ENCODE peak calls at places on chromosomes 6 and 20, in four cellular contexts. T is psoas muscle; G is small intestine; K is CD8-positive, alpha-beta memory T cell. B is an unnamed sample. For H3K4me1, the result is how much of the 10 kb centered on the place peaks cover.

GRCh38 chr6:144362042-144363018 is 77.2 kb downstream of the UTRN start:
- DNase-seq in G (no peak), T (no peak), K (no peak), B (no peak)

GRCh38 chr20:40815156-40816038 is 126.4 kb upstream of the MAFB start:
- DNase-seq in T (no peak), K (no peak), G (no peak), B (no peak)

GRCh38 chr6:150269857-150270223 is 99.0 kb upstream of the IYD start:
- DNase-seq in T (no peak), K (no peak), G (peak), B (no peak)

GRCh38 chr6:141451508-141452353 is 681.0 kb upstream of the GJE1 start:
- DNase-seq in G (no peak), K (no peak), T (no peak), B (no peak)

GRCh38 chr6:17879224-17879623 is 108.2 kb downstream of the KIF13A start:
- DNase-seq in K (no peak), T (no peak), G (no peak), B (no peak)

GRCh38 chr6:84652356-84653026 is 111.9 kb downstream of the TBX18 start:
- DNase-seq in T (no peak), G (no peak), K (no peak), B (no peak)

GRCh38 chr20:9514461-9515210 is at the start of gene LAMP5:
- DNase-seq in K (no peak), G (no peak), T (no peak), B (no peak)

GRCh38 chr6:159929819-159930218 is 39.0 kb downstream of the MAS1 start:
- DNase-seq in T (no peak), K (peak), G (no peak), B (peak)

GRCh38 chr6:108115598-108116058 is 41.1 kb upstream of the OSTM1 start:
- DNase-seq in G (peak), K (no peak), T (no peak), B (no peak)

GRCh38 chr6:7707787-7708186 is 18.1 kb upstream of the BMP6 start:
- DNase-seq in T (no peak), K (no peak), G (no peak), B (no peak)

GRCh38 chr6:66638099-66638498 is 931.1 kb upstream of the EYS start:
- DNase-seq in T (no peak), G (no peak), K (no peak), B (no peak)

GRCh38 chr20:42308980-42309524 is 690.9 kb upstream of the CHD6 start:
- DNase-seq in T (no peak), G (no peak), K (no peak), B (no peak)

GRCh38 chr20:251352-251751 is 6.2 kb upstream of the DEFB132 start:
- DNase-seq in G (no peak), K (no peak), T (no peak), B (no peak)

GRCh38 chr6:159804504-159804903 is 4.4 kb downstream of the PNLDC1 start:
- DNase-seq in K (no peak), G (peak), T (no peak), B (no peak)

GRCh38 chr20:49367113-49367512 is 89.3 kb upstream of the ZNFX1 start:
- DNase-seq in T (no peak), G (no peak), K (no peak), B (no peak)

GRCh38 chr6:124958759-124959354 is 3.4 kb upstream of the RNF217 start:
- DNase-seq in G (no peak), T (no peak), K (no peak), B (no peak)

GRCh38 chr6:26044140-26045045 is 42.8 kb upstream of the HFE start:
- DNase-seq in T (no peak), G (peak), K (peak), B (peak)

GRCh38 chr20:50146214-50146613 is 7.3 kb downstream of the PEDS1 start:
- DNase-seq in K (no peak), G (no peak), T (no peak), B (no peak)

GRCh38 chr20:45946149-45946970 is 11.9 kb downstream of the PCIF1 start:
- DNase-seq in G (peak), K (no peak), T (peak), B (no peak)

GRCh38 chr6:167856999-167857660 is 30.4 kb downstream of the AFDN start:
- DNase-seq in T (no peak), G (no peak), K (no peak), B (peak)

GRCh38 chr6:148296746-148297145 is 45.9 kb upstream of the SASH1 start:
- DNase-seq in T (no peak), K (no peak), G (no peak), B (no peak)

GRCh38 chr6:134432036-134432435 is 114.1 kb upstream of the SGK1 start:
- DNase-seq in T (no peak), K (no peak), G (no peak), B (no peak)

GRCh38 chr6:167119680-167120556 is 3.0 kb upstream of the CCR6 start:
- DNase-seq in K (peak), G (peak), T (no peak), B (peak)

GRCh38 chr20:7936735-7937078 is 3.6 kb downstream of the HAO1 start:
- DNase-seq in G (no peak), K (no peak), T (no peak), B (no peak)

GRCh38 chr20:18794428-18794787 is 19.2 kb upstream of the SCP2D1 start:
- DNase-seq in K (no peak), T (no peak), G (no peak), B (no peak)

GRCh38 chr6:161127071-161127740 is 135.6 kb downstream of the MAP3K4 start:
- DNase-seq in G (no peak), K (no peak), T (no peak), B (no peak)

GRCh38 chr20:37336369-37337207 is 9.4 kb upstream of the SRC start:
- DNase-seq in K (no peak), T (peak), G (peak), B (peak)

GRCh38 chr20:49615401-49616153 is 47.6 kb upstream of the PTGIS start:
- DNase-seq in G (peak), T (peak), K (no peak), B (no peak)

GRCh38 chr6:145814035-145814500 is 527 bp downstream of the FBXO30 start:
- DNase-seq in T (peak), K (no peak), G (no peak), B (no peak)

GRCh38 chr20:63980806-63981728 is at the start of gene PRPF6:
- DNase-seq in G (peak), K (peak), T (peak), B (peak)

GRCh38 chr20:9172908-9173307 is 104.0 kb downstream of the PLCB4 start:
- DNase-seq in T (no peak), G (no peak), K (no peak), B (no peak)

GRCh38 chr6:10837009-10837691 is 1.2 kb downstream of the MAK start:
- DNase-seq in G (peak), K (no peak), T (peak), B (no peak)

GRCh38 chr6:119379809-119380208 is 30.2 kb upstream of the MAN1A1 start:
- DNase-seq in T (no peak), G (peak), K (no peak), B (no peak)

GRCh38 chr6:15620616-15621015 is 42.2 kb downstream of the DTNBP1 start:
- DNase-seq in T (no peak), G (no peak), K (no peak), B (no peak)

GRCh38 chr6:15619330-15619729 is 43.5 kb downstream of the DTNBP1 start:
- DNase-seq in K (no peak), T (no peak), G (no peak), B (no peak)

GRCh38 chr6:15622045-15622750 is 40.6 kb downstream of the DTNBP1 start:
- DNase-seq in K (no peak), G (no peak), T (no peak), B (no peak)

GRCh38 chr6:15623282-15624116 is 39.3 kb downstream of the DTNBP1 start:
- DNase-seq in T (no peak), G (peak), K (peak), B (peak)

DNA sequence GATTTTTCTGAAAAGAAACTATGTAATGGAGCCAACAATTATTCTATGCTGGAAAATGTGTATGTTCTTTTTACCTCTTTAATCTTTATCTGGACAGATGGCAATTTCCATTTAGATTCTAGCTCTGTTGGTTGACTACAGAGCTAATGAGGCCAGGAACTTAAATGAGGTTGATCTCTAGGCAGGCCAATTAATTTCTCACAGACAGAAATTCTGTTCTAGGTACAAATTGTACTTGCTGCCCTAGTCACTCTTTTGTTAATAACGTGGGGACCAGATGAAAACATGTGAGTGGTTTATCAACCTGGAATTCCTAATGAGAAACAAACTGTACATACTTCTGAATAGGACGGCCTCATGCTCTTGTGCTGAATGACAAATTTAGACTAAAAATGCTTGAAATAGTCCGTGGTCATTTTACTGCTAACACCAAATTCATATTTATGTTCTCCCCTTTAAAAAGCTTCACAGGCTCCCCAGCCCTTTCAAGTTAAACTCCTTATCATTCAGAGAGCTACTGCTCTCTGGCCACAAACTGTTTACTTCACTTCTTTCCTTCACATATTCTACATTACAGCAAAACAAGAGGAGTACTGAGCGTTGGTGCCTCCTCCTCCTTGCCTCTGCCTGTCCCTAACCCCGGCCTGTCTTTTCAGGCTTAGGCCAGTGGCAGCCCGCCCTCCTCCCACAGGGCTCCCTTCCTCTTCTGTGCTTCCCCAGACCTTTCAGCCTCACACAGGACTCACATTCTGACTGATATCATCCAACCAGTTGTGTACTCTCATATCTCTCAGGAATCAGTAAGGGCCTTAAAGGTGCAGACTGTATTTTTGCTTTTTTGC is 41.4 kb downstream of the DTNBP1 start:
- DNase-seq in T (peak), K (no peak), G (no peak), B (no peak)
- H3K27ac ChIP-seq in T (peak), K (peak), G (peak), B (no peak)

GRCh38 chr6:33579828-33580714 is at the start of gene BAK1:
- DNase-seq in K (peak), T (peak), G (peak), B (peak)

GRCh38 chr6:33577718-33578117 is 2.4 kb downstream of the BAK1 start:
- DNase-seq in T (no peak), G (peak), K (no peak), B (no peak)

GRCh38 chr6:33578164-33578563 is 1.9 kb downstream of the BAK1 start:
- DNase-seq in T (no peak), K (no peak), G (no peak), B (no peak)

GRCh38 chr6:33577106-33577535 is 3.0 kb downstream of the BAK1 start:
- DNase-seq in T (peak), G (peak), K (no peak), B (no peak)

DNA sequence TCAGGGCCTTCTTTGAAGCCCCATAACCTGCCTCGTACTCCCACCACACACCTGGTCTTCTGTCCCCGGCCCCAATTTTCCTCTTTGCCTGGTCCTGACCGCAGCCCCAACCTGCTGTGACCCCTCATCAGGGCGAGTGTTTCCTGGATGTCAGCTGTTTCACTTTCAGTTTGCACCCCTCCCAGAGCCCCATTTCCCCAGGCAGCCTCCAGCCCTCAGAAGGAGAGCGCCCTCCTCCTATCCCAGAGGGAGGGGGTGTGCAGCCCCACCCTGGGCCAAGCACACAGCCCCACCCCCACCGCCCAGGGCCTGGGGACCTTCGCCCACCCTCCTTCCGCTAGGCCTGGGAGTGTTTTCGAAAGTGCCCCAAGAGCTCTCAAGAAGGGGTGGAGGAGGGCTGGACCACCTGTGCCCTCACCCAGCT is 1.5 kb downstream of the BAK1 start:
- DNase-seq in T (no peak), G (peak), K (peak), B (peak)
- H3K4me3 ChIP-seq in T (peak), G (peak), K (peak), B (peak)

GRCh38 chr6:166101819-166102419 is 65.7 kb downstream of the TBXT start:
- DNase-seq in G (no peak), K (no peak), T (no peak), B (no peak)
- H3K4me1 ChIP-seq in G (under half), K (under half), T (under half), B (under half)

GRCh38 chr6:157133856-157134255 is 189.5 kb downstream of the TMEM242 start:
- DNase-seq in G (no peak), T (no peak), K (no peak), B (no peak)

GRCh38 chr6:157131250-157131649 is 192.1 kb downstream of the TMEM242 start:
- DNase-seq in T (no peak), G (no peak), K (no peak), B (no peak)

GRCh38 chr6:157137501-157137900 is 185.8 kb downstream of the TMEM242 start:
- DNase-seq in K (no peak), G (no peak), T (no peak), B (no peak)

GRCh38 chr6:157135691-157136090 is 187.6 kb downstream of the TMEM242 start:
- DNase-seq in K (no peak), T (no peak), G (no peak), B (no peak)

DNA sequence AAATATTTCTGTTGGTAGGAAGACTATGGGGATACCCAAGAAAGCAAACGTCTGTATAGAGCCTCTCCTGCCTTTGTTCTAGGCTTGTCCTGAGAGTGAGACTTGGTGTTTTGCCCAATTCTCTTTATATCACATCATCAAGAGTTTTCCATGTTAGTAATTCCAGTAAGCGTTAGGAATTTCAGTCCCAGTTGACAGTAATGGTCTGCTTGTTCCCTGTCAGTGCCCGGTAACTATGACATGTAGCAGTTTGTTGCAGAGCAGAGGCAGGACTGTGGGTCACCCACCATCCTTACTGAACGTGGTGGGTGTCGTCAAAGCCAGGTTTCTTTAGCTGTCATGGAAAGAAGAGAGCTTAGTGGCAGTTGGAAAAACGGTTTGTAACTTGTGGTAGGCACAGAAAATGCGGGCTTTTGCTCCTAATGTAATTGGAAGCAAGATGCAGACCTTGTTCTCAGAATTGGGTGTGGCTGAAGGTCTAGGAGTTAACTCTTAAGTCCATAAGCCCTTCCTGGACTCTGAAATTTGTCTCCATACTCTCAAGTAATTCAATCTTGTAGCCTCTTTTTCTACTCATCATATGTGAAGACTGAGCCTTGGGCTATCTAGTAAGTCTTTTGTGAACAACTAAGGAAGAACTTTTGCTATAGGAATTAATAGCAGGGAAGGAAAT is 188.8 kb downstream of the TMEM242 start:
- DNase-seq in G (peak), T (no peak), K (no peak), B (no peak)
- H3K27ac ChIP-seq in G (no peak), T (no peak), K (no peak), B (no peak)

DNA sequence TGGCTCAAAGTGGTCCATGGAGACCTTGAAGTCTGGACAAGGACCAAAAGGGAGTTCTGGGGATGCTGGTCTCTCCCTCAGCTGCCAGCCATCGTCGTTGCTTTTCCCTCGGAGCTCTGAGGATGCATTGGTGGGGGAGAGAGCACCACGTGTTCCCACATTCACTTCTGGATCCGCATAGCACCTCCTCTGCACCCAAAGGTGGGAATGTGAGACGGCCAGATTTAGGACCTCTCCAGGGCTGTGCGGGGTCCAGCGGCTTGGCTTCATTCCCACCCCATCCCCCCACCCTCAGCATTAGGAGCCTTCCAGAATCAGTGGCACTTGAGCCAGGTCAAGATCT is 1.1 kb downstream of the EPB41L1 start:
- DNase-seq in G (no peak), K (no peak), T (no peak), B (no peak)
- H3K4me3 ChIP-seq in G (no peak), K (no peak), T (peak), B (no peak)

GRCh38 chr6:139376054-139376355 is 1.6 kb upstream of the CITED2 start:
- DNase-seq in T (peak), K (no peak), G (no peak), B (no peak)
- H3K4me1 ChIP-seq in T (under half), K (under half), G (under half), B (under half)

B was measured in CD4-positive, CD25-positive, alpha-beta regulatory T cell.